ENCODE peak calls at places on chromosome 12, in nine cellular contexts. M is dorsolateral prefrontal cortex, G is cardiac fibroblast, Z is transverse colon, H is tibial artery, V is HCT116, U is fibroblast of pulmonary artery, R is psoas muscle, A is A549. F is an unnamed sample.
A peak's percentile ranks its signal among the peaks of the same experiment; 100 is the strongest.

GRCh38 chr12:52234226-52234810 is 1.3 kb downstream of the KRT7 start:
- DNase-seq in M (no peak), G (no peak), Z (no peak), H (peak; percentile 60), V (no peak), U (no peak), R (no peak), A (peak; percentile 20), F (no peak)

GRCh38 chr12:95380997-95381786 is 92.8 kb upstream of the METAP2 start:
- DNase-seq in M (no peak), G (peak; percentile 30), Z (no peak), H (no peak), V (no peak), U (no peak), R (no peak), A (no peak), F (no peak)

GRCh38 chr12:122955151-122955550 is 11.1 kb downstream of the ABCB9 start:
- DNase-seq in M (no peak), G (no peak), Z (no peak), H (no peak), V (no peak), U (no peak), R (no peak), A (no peak), F (no peak)

GRCh38 chr12:58819945-58820344 is 100.4 kb downstream of the LRIG3 start:
- DNase-seq in M (no peak), G (no peak), Z (no peak), H (no peak), V (no peak), U (no peak), R (no peak), A (no peak), F (no peak)

GRCh38 chr12:64104376-64104775 is 117.7 kb downstream of the KICS2 start:
- DNase-seq in M (no peak), G (peak; percentile 44), Z (peak; percentile 25), H (no peak), V (no peak), U (peak; percentile 41), R (peak; percentile 61), A (no peak), F (no peak)

GRCh38 chr12:121539908-121540307 is 40.9 kb downstream of the KDM2B start:
- DNase-seq in M (no peak), G (no peak), Z (no peak), H (no peak), V (no peak), U (no peak), R (no peak), A (no peak), F (no peak)

GRCh38 chr12:67752226-67752732 is 103.7 kb downstream of the DYRK2 start:
- DNase-seq in M (no peak), G (peak; percentile 47), Z (no peak), H (no peak), V (no peak), U (no peak), R (no peak), A (peak; percentile 7), F (no peak)

GRCh38 chr12:121107681-121108080 is 25.0 kb upstream of the P2RX7 start:
- DNase-seq in M (no peak), G (no peak), Z (no peak), H (no peak), V (no peak), U (no peak), R (no peak), A (no peak), F (no peak)

GRCh38 chr12:112514456-112514855 is 95.7 kb downstream of the PTPN11 start:
- DNase-seq in M (no peak), G (no peak), Z (no peak), H (no peak), V (no peak), U (no peak), R (no peak), A (no peak), F (no peak)

GRCh38 chr12:112513496-112513895 is 94.7 kb downstream of the PTPN11 start:
- DNase-seq in M (no peak), G (no peak), Z (no peak), H (no peak), V (no peak), U (no peak), R (no peak), A (no peak), F (no peak)

GRCh38 chr12:112517730-112518129 is 99.0 kb downstream of the PTPN11 start:
- DNase-seq in M (no peak), G (no peak), Z (no peak), H (no peak), V (no peak), U (no peak), R (no peak), A (no peak), F (no peak)

GRCh38 chr12:112515868-112516267 is 97.1 kb downstream of the PTPN11 start:
- DNase-seq in M (no peak), G (no peak), Z (no peak), H (no peak), V (no peak), U (no peak), R (no peak), A (no peak), F (no peak)

DNA sequence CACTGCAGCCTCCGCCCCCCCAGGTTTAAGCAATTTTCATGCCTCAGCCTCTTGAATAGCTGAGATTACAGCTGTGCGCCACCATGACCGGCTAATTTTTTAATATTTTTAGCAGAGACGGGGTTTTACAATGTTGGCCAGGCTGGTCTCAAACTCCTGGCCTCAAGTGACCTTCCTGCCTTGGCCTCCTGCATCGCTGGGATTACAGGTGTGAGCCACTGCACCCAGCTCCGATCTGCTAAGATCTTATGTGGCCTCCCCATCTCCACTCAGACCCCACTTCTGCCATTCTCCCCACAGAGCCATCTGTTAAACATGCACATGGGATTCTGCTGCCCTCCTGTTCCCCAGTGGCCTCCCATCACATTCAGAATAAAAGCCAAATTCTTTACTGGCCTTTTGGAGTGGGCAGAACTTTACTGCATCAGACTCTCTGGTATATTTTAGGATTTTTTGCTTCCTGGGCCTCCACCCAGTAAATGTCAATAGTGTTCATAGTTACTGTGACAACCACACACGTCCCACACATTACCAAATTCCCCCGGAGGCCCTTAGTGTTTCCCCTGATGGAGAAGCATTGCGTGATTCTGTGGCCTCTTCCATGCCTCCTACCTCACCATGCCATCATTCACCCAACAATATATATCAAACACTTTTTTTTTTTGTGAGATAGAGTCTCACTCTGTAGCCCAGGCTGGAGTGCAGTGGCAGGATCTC is 96.3 kb downstream of the PTPN11 start:
- DNase-seq in M (no peak), G (peak; percentile 14), Z (no peak), H (no peak), V (no peak), U (peak; percentile 26), R (no peak), A (no peak), F (no peak)
- TF ChIP-seq CTCF in M (no peak), G (no peak), Z (no peak), H (no peak), V (no peak), U (no peak), R (no peak), A (no peak), F (no peak)

GRCh38 chr12:127711108-127711507 is 555.9 kb upstream of the TMEM132C start:
- DNase-seq in M (no peak), G (no peak), Z (no peak), H (no peak), V (no peak), U (no peak), R (no peak), A (no peak), F (no peak)
- TF ChIP-seq CTCF in M (no peak), G (no peak), Z (no peak), H (no peak), V (peak; percentile 20), U (no peak), R (no peak), A (no peak), F (no peak)

DNA sequence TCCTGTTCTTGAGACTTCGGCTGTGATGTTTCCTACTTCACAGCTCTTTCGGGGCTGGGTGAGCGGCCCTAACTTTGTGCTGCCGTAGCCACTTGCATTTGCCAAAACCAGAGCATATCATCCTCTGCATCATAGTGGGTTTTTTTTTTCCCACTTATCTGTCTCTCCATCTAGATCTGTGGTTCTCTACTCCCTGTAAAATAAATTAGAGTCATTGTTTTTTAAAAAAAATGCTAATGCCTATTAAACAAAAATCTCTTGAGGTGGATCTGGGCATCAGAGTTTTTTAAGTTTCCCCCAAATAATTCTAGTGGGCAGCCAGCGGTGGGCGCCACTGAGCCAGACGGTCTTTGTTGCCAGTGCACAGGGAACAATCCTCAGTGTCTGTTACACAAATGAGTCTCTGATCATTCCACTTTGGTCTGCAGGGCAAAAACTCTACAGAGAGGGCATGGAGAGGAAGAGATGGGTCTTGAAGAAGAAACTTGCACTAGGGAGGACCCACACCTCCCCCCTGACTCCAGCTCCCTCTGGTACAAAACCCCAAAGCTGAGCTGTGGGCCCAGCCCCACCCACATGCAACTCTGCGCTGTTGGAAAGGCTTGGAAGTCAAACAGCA is 62.4 kb upstream of the BCL2L14 start:
- DNase-seq in M (no peak), G (no peak), Z (peak; percentile 20), H (no peak), V (no peak), U (no peak), R (no peak), A (no peak), F (no peak)
- TF ChIP-seq CTCF in M (no peak), G (peak; percentile 36), Z (peak; percentile 10), H (no peak), V (peak; percentile 65), U (peak; percentile 15), R (no peak), A (no peak), F (peak; percentile 45)

GRCh38 chr12:69620921-69621320 is 10.2 kb upstream of the LRRC10 start:
- DNase-seq in M (no peak), G (no peak), Z (no peak), H (no peak), V (no peak), U (no peak), R (no peak), A (no peak), F (no peak)

GRCh38 chr12:69620077-69620476 is 9.4 kb upstream of the LRRC10 start:
- DNase-seq in M (no peak), G (no peak), Z (no peak), H (no peak), V (no peak), U (no peak), R (no peak), A (no peak), F (no peak)

GRCh38 chr12:69623970-69624369 is 13.3 kb upstream of the LRRC10 start:
- DNase-seq in M (peak; percentile 21), G (no peak), Z (no peak), H (no peak), V (no peak), U (peak; percentile 39), R (no peak), A (no peak), F (no peak)

GRCh38 chr12:69619050-69619449 is 8.3 kb upstream of the LRRC10 start:
- DNase-seq in M (no peak), G (no peak), Z (no peak), H (no peak), V (no peak), U (peak; percentile 35), R (no peak), A (no peak), F (no peak)

DNA sequence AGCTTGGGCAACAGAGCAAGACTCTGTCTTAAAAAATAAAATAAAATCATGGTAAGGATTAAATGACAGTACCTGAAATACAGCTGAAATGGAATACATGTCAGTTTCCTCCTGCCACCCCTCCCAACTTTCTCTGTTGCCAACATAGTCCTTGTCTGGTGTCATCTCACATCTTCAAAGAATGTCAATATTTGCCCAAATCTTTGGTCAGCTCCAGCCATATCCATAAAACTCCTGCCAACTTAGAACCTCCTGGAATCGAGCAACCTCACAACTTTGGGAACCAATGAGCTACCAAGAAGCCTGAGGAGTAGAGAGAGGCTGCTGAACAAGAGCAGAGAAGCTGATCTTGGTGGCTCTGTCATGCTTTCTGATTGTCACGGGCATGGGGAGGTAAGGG is 10.8 kb upstream of the LRRC10 start:
- DNase-seq in M (no peak), G (no peak), Z (no peak), H (no peak), V (no peak), U (no peak), R (no peak), A (no peak), F (no peak)
- TF ChIP-seq CTCF in M (no peak), G (no peak), Z (no peak), H (no peak), V (no peak), U (no peak), R (no peak), A (no peak), F (no peak)